ENCODE peak calls at places on chromosome 11, in seven cellular contexts. I is IMR-90, R is heart left ventricle, C is esophagus squamous epithelium, G is transverse colon, D is testis, V is prostate gland. L is an unnamed sample.
A peak's percentile ranks its signal among the peaks of the same experiment; 100 is the strongest.

GRCh38 chr11:44430140-44430539 is 120.2 kb upstream of the ALX4 start:
- DNase-seq in I (no peak), R (no peak), C (no peak), G (no peak), D (no peak), V (no peak), L (no peak)

GRCh38 chr11:93359396-93359795 is 28.9 kb downstream of the DEUP1 start:
- DNase-seq in I (no peak), R (no peak), C (no peak), G (no peak), D (no peak), V (peak; percentile 33), L (no peak)

GRCh38 chr11:27081056-27081455 is 40.4 kb downstream of the BBOX1 start:
- DNase-seq in I (peak; percentile 28), R (no peak), C (no peak), G (no peak), D (no peak), V (no peak), L (no peak)

GRCh38 chr11:7579226-7579825 is 65.5 kb downstream of the PPFIBP2 start:
- DNase-seq in I (peak; percentile 57), R (no peak), C (no peak), G (no peak), D (no peak), V (no peak), L (no peak)

GRCh38 chr11:83813296-83813695 is 527.1 kb upstream of the CCDC90B start:
- DNase-seq in I (peak; percentile 4), R (no peak), C (no peak), G (no peak), D (no peak), V (no peak), L (no peak)

GRCh38 chr11:62577046-62577708 is 3.5 kb upstream of the EEF1G start:
- DNase-seq in I (peak; percentile 26), R (peak; percentile 57), C (no peak), G (no peak), D (no peak), V (no peak), L (no peak)

GRCh38 chr11:693887-694562 is 997 bp downstream of the DEAF1 start:
- DNase-seq in I (no peak), R (peak; percentile 44), C (no peak), G (peak; percentile 69), D (no peak), V (no peak), L (no peak)

GRCh38 chr11:63769044-63769718 is 606 bp upstream of the ZFTA start:
- DNase-seq in I (no peak), R (peak; percentile 60), C (no peak), G (peak; percentile 43), D (peak; percentile 29), V (no peak), L (peak; percentile 64)

GRCh38 chr11:4610258-4610935 is 2.4 kb upstream of the TRIM68 start:
- DNase-seq in I (peak; percentile 5), R (no peak), C (no peak), G (no peak), D (no peak), V (no peak), L (no peak)

GRCh38 chr11:133215529-133216230 is 316.6 kb downstream of the OPCML start:
- DNase-seq in I (no peak), R (no peak), C (no peak), G (no peak), D (no peak), V (no peak), L (no peak)

GRCh38 chr11:47856186-47856585 is 8.0 kb upstream of the NUP160 start:
- DNase-seq in I (peak; percentile 58), R (no peak), C (no peak), G (no peak), D (no peak), V (no peak), L (peak; percentile 86)

GRCh38 chr11:82733444-82734119 is at the start of gene FAM181B:
- DNase-seq in I (no peak), R (peak; percentile 69), C (no peak), G (peak; percentile 38), D (peak; percentile 65), V (no peak), L (peak; percentile 52)

GRCh38 chr11:116730568-116730967 is 42.2 kb downstream of the BUD13 start:
- DNase-seq in I (no peak), R (no peak), C (no peak), G (no peak), D (no peak), V (no peak), L (no peak)

GRCh38 chr11:8917157-8917820 is 6.3 kb downstream of the AKIP1 start:
- DNase-seq in I (peak; percentile 93), R (no peak), C (no peak), G (no peak), D (peak; percentile 44), V (peak; percentile 43), L (no peak)

GRCh38 chr11:72583616-72584292 is 90.5 kb downstream of the PDE2A start:
- DNase-seq in I (no peak), R (no peak), C (no peak), G (no peak), D (no peak), V (no peak), L (no peak)

GRCh38 chr11:43989162-43989961 is 46.9 kb downstream of the C11orf96 start:
- DNase-seq in I (no peak), R (peak; percentile 86), C (no peak), G (no peak), D (peak; percentile 82), V (no peak), L (no peak)

GRCh38 chr11:123451183-123451907 is 21.3 kb downstream of the GRAMD1B start:
- DNase-seq in I (no peak), R (no peak), C (no peak), G (no peak), D (no peak), V (no peak), L (no peak)

GRCh38 chr11:72589802-72590761 is 84.1 kb downstream of the PDE2A start:
- DNase-seq in I (no peak), R (peak; percentile 55), C (no peak), G (peak; percentile 53), D (peak; percentile 60), V (no peak), L (peak; percentile 40)

GRCh38 chr11:95231881-95232605 is 1.0 kb upstream of the SESN3 start:
- DNase-seq in I (no peak), R (peak; percentile 79), C (peak; percentile 24), G (peak; percentile 66), D (peak; percentile 86), V (peak; percentile 46), L (peak; percentile 83)

GRCh38 chr11:75553889-75554257 is 8.2 kb upstream of the SERPINH1 start:
- DNase-seq in I (no peak), R (no peak), C (no peak), G (no peak), D (no peak), V (no peak), L (no peak)

GRCh38 chr11:111808063-111808588 is 41.9 kb upstream of the PPP2R1B start:
- DNase-seq in I (no peak), R (no peak), C (no peak), G (no peak), D (no peak), V (no peak), L (no peak)

GRCh38 chr11:111811445-111811844 is 45.3 kb upstream of the PPP2R1B start:
- DNase-seq in I (no peak), R (no peak), C (no peak), G (no peak), D (no peak), V (no peak), L (no peak)

GRCh38 chr11:111812211-111812610 is 46.0 kb upstream of the PPP2R1B start:
- DNase-seq in I (no peak), R (no peak), C (no peak), G (no peak), D (no peak), V (no peak), L (no peak)

GRCh38 chr11:111807098-111807497 is 40.9 kb upstream of the PPP2R1B start:
- DNase-seq in I (no peak), R (no peak), C (no peak), G (no peak), D (no peak), V (no peak), L (no peak)

DNA sequence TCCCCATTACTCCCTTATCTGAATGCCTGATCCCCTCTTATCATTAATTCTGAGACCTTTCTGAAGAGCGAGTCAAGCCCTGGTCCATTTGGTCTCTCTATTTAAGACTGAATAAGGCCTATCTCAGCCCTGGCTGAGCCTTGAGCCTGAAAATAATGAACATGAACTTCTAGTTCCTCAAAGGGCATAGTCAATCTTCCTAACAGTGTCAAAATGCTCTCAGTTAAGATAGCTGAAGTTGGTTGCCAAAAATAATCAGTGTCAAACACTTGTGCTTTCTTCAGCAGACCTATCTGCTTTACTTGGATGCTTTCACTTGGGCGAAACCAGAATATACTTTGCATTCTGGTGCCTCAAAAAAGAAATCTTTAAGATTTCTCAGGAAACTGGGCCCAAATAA is 42.6 kb upstream of the PPP2R1B start:
- DNase-seq in I (no peak), R (no peak), C (no peak), G (no peak), D (no peak), V (no peak), L (no peak)
- TF ChIP-seq POLR2A in I (no peak), R (no peak), C (no peak), G (no peak), D (no peak), V (no peak), L (no peak)

GRCh38 chr11:65833297-65834030 is at the start of gene SNX32:
- DNase-seq in I (peak; percentile 90), R (peak; percentile 97), C (peak; percentile 71), G (peak; percentile 97), D (peak; percentile 97), V (peak; percentile 92), L (peak; percentile 95)
- TF ChIP-seq POLR2A in I (no peak), R (no peak), C (no peak), G (no peak), D (no peak), V (no peak), L (no peak)

DNA sequence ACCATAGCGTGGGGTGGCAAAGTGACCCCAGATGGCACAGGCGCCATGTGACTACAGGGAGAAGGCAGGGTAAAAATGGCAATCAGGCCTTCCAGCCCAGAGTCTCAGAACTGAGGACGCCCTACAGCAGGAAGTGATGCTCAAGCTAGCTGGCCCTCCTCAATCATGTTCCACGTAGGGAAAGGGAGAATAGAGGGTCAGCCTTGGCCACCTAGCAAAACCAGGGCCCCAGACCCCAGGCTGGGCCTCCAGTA is 978 bp upstream of the ANKRD13D start:
- DNase-seq in I (no peak), R (no peak), C (no peak), G (no peak), D (no peak), V (no peak), L (no peak)
- TF ChIP-seq POLR2A in I (no peak), R (no peak), C (no peak), G (no peak), D (no peak), V (no peak), L (no peak)

GRCh38 chr11:65032216-65032615 is 5.0 kb downstream of the SNX15 start:
- DNase-seq in I (no peak), R (no peak), C (no peak), G (no peak), D (no peak), V (no peak), L (no peak)

GRCh38 chr11:65021509-65021908 is 5.7 kb upstream of the SNX15 start:
- DNase-seq in I (no peak), R (no peak), C (no peak), G (no peak), D (no peak), V (no peak), L (no peak)

GRCh38 chr11:65026810-65027209 is 429 bp upstream of the SNX15 start:
- DNase-seq in I (peak; percentile 68), R (no peak), C (no peak), G (no peak), D (no peak), V (no peak), L (no peak)

GRCh38 chr11:65027213-65028067 is at the start of gene SNX15:
- DNase-seq in I (peak; percentile 96), R (peak; percentile 94), C (peak; percentile 77), G (peak; percentile 96), D (peak; percentile 98), V (peak; percentile 94), L (peak; percentile 98)
- TF ChIP-seq POLR2A in I (no peak), R (no peak), C (no peak), G (peak; percentile 88), D (no peak), V (peak; percentile 60), L (peak; percentile 78)